ENCODE peak calls at places on chromosomes 2 and 18, in four cellular contexts. One of them, this sample, is unnamed.

GRCh38 chr2:172398444-172398843 is 28.9 kb upstream of the ITGA6 start:
- DNase-seq in cardiac muscle cell: no peak
- DNase-seq in RWPE1: no peak
- DNase-seq in globus pallidus: no peak
- DNase-seq in this sample: no peak

GRCh38 chr2:181146171-181146570 is 165.8 kb downstream of the UBE2E3 start:
- DNase-seq in RWPE1: no peak
- DNase-seq in cardiac muscle cell: no peak
- DNase-seq in globus pallidus: no peak
- DNase-seq in this sample: no peak

GRCh38 chr18:48727685-48728084 is 188.9 kb downstream of the CTIF start:
- DNase-seq in globus pallidus: no peak
- DNase-seq in RWPE1: no peak
- DNase-seq in cardiac muscle cell: no peak
- DNase-seq in this sample: peak; percentile 65

GRCh38 chr18:57910134-57910533 is 107.0 kb upstream of the ATP8B1 start:
- DNase-seq in globus pallidus: no peak
- DNase-seq in RWPE1: no peak
- DNase-seq in cardiac muscle cell: no peak
- DNase-seq in this sample: no peak

GRCh38 chr2:109230980-109231420 is 102.0 kb downstream of the SH3RF3 start:
- DNase-seq in cardiac muscle cell: no peak
- DNase-seq in globus pallidus: no peak
- DNase-seq in RWPE1: no peak
- DNase-seq in this sample: no peak

GRCh38 chr2:20229322-20230201 is 4.6 kb upstream of the SDC1 start:
- DNase-seq in cardiac muscle cell: peak; percentile 31
- DNase-seq in globus pallidus: no peak
- DNase-seq in RWPE1: no peak
- DNase-seq in this sample: no peak

GRCh38 chr2:138373993-138374408 is 127.6 kb upstream of the SPOPL start:
- DNase-seq in cardiac muscle cell: peak; percentile 77
- DNase-seq in RWPE1: peak; percentile 41
- DNase-seq in globus pallidus: peak; percentile 31
- DNase-seq in this sample: peak; percentile 43

GRCh38 chr18:22186484-22186971 is 17.1 kb downstream of the GATA6 start:
- DNase-seq in cardiac muscle cell: no peak
- DNase-seq in RWPE1: peak; percentile 48
- DNase-seq in globus pallidus: no peak
- DNase-seq in this sample: no peak

GRCh38 chr18:67600181-67600631 is 83.7 kb upstream of the DSEL start:
- DNase-seq in RWPE1: peak; percentile 23
- DNase-seq in globus pallidus: no peak
- DNase-seq in cardiac muscle cell: peak; percentile 56
- DNase-seq in this sample: no peak

GRCh38 chr2:219350215-219350937 is 17.8 kb upstream of the RESP18 start:
- DNase-seq in RWPE1: no peak
- DNase-seq in globus pallidus: no peak
- DNase-seq in cardiac muscle cell: peak; percentile 30
- DNase-seq in this sample: no peak

GRCh38 chr2:218021536-218022071 is 18.8 kb upstream of the TNS1 start:
- DNase-seq in RWPE1: no peak
- DNase-seq in cardiac muscle cell: no peak
- DNase-seq in globus pallidus: no peak
- DNase-seq in this sample: no peak

GRCh38 chr18:2952605-2953004 is 60.3 kb downstream of the LPIN2 start:
- DNase-seq in RWPE1: no peak
- DNase-seq in cardiac muscle cell: no peak
- DNase-seq in globus pallidus: no peak
- DNase-seq in this sample: no peak

GRCh38 chr2:71609958-71610357 is 156.6 kb downstream of the DYSF start:
- DNase-seq in cardiac muscle cell: peak; percentile 66
- DNase-seq in globus pallidus: no peak
- DNase-seq in RWPE1: peak; percentile 49
- DNase-seq in this sample: peak; percentile 58

GRCh38 chr18:5543036-5543671 is 643 bp downstream of the EPB41L3 start:
- DNase-seq in RWPE1: no peak
- DNase-seq in globus pallidus: no peak
- DNase-seq in cardiac muscle cell: no peak
- DNase-seq in this sample: no peak

GRCh38 chr2:55357907-55358306 is 61.7 kb downstream of the CCDC88A start:
- DNase-seq in cardiac muscle cell: no peak
- DNase-seq in RWPE1: no peak
- DNase-seq in globus pallidus: no peak
- DNase-seq in this sample: no peak

GRCh38 chr2:25304339-25304728 is 37.4 kb downstream of the DNMT3A start:
- DNase-seq in globus pallidus: no peak
- DNase-seq in RWPE1: no peak
- DNase-seq in cardiac muscle cell: peak; percentile 82
- DNase-seq in this sample: no peak

GRCh38 chr2:39435254-39435653 is 1.8 kb downstream of the MAP4K3 start:
- DNase-seq in RWPE1: no peak
- DNase-seq in cardiac muscle cell: peak; percentile 38
- DNase-seq in globus pallidus: peak; percentile 51
- DNase-seq in this sample: peak; percentile 58

GRCh38 chr18:10197097-10197496 is 257.3 kb upstream of the APCDD1 start:
- DNase-seq in globus pallidus: no peak
- DNase-seq in RWPE1: peak; percentile 36
- DNase-seq in cardiac muscle cell: no peak
- DNase-seq in this sample: no peak

GRCh38 chr18:70146174-70146573 is 59.3 kb downstream of the RTTN start:
- DNase-seq in RWPE1: no peak
- DNase-seq in globus pallidus: no peak
- DNase-seq in cardiac muscle cell: no peak
- DNase-seq in this sample: no peak

GRCh38 chr2:5845798-5846197 is 153.6 kb downstream of the SOX11 start:
- DNase-seq in cardiac muscle cell: no peak
- DNase-seq in globus pallidus: no peak
- DNase-seq in RWPE1: no peak
- DNase-seq in this sample: no peak

GRCh38 chr2:129009555-129010146 is 691.0 kb upstream of the HS6ST1 start:
- DNase-seq in RWPE1: no peak
- DNase-seq in cardiac muscle cell: no peak
- DNase-seq in globus pallidus: no peak
- DNase-seq in this sample: no peak

GRCh38 chr18:12010187-12010802 is 29.0 kb downstream of the IMPA2 start:
- DNase-seq in globus pallidus: no peak
- DNase-seq in cardiac muscle cell: no peak
- DNase-seq in RWPE1: no peak
- DNase-seq in this sample: no peak

GRCh38 chr2:217870528-217871011 is 132.2 kb downstream of the TNS1 start:
- DNase-seq in globus pallidus: no peak
- DNase-seq in RWPE1: no peak
- DNase-seq in cardiac muscle cell: no peak
- DNase-seq in this sample: no peak

GRCh38 chr2:222159221-222159620 is 139.6 kb downstream of the PAX3 start:
- DNase-seq in RWPE1: no peak
- DNase-seq in cardiac muscle cell: no peak
- DNase-seq in globus pallidus: no peak
- DNase-seq in this sample: no peak

GRCh38 chr2:58866040-58866439 is 624.9 kb upstream of the FANCL start:
- DNase-seq in cardiac muscle cell: no peak
- DNase-seq in globus pallidus: no peak
- DNase-seq in RWPE1: no peak
- DNase-seq in this sample: no peak

GRCh38 chr2:1538663-1539062 is 125.4 kb downstream of the TPO start:
- DNase-seq in RWPE1: peak; percentile 25
- DNase-seq in cardiac muscle cell: peak; percentile 21
- DNase-seq in globus pallidus: no peak
- DNase-seq in this sample: no peak

GRCh38 chr2:95347681-95348608 is 50.8 kb downstream of the KCNIP3 start:
- DNase-seq in RWPE1: no peak
- DNase-seq in cardiac muscle cell: no peak
- DNase-seq in globus pallidus: no peak
- DNase-seq in this sample: no peak